ENCODE peak calls at places on chromosomes 16 and 17, in eight cellular contexts. S, Q, A, Y, B, L, E and P are unnamed samples.

GRCh38 chr17:11999715-12000114 is 2.4 kb upstream of the ZNF18 start:
- DNase-seq in L (no peak), Y (no peak), B (no peak), S (no peak), E (no peak), Q (no peak), A (peak; percentile 63), P (no peak)

GRCh38 chr17:8918811-8919210 is 46.7 kb downstream of the PIK3R5 start:
- DNase-seq in L (no peak), S (peak; percentile 11), Y (no peak), A (peak; percentile 49), E (no peak), Q (no peak), B (no peak), P (peak; percentile 9)

GRCh38 chr17:75130632-75131277 is 787 bp downstream of the NT5C start:
- DNase-seq in A (peak; percentile 59), L (peak; percentile 24), B (peak; percentile 67), Y (peak; percentile 84), E (no peak), Q (peak; percentile 58), S (peak; percentile 73), P (peak; percentile 75)

GRCh38 chr17:10628756-10629155 is 28.4 kb downstream of the MYH3 start:
- DNase-seq in A (no peak), S (no peak), Y (peak; percentile 43), Q (no peak), B (no peak), L (no peak), E (no peak), P (no peak)

GRCh38 chr16:59696495-59696894 is 962.4 kb upstream of the GOT2 start:
- DNase-seq in Q (no peak), Y (no peak), L (no peak), E (no peak), S (no peak), A (no peak), B (no peak), P (no peak)

GRCh38 chr17:43536236-43537088 is 9.7 kb downstream of the ETV4 start:
- DNase-seq in L (no peak), Y (peak; percentile 35), E (no peak), B (no peak), A (peak; percentile 94), S (peak; percentile 43), Q (peak; percentile 71), P (peak; percentile 87)

GRCh38 chr17:45143767-45144198 is 4.5 kb upstream of the HEXIM1 start:
- DNase-seq in L (peak; percentile 88), A (peak; percentile 85), E (no peak), Y (peak; percentile 56), B (peak; percentile 96), Q (peak; percentile 80), S (no peak), P (peak; percentile 85)

GRCh38 chr17:61076649-61077048 is 323.0 kb upstream of the TBX2 start:
- DNase-seq in A (peak; percentile 60), S (no peak), B (no peak), L (no peak), E (no peak), Q (peak; percentile 32), Y (no peak), P (peak; percentile 42)

GRCh38 chr16:12646490-12647274 is 157.0 kb downstream of the CPPED1 start:
- DNase-seq in Y (peak; percentile 34), B (no peak), S (no peak), E (no peak), Q (no peak), A (no peak), L (no peak), P (peak; percentile 3)

DNA sequence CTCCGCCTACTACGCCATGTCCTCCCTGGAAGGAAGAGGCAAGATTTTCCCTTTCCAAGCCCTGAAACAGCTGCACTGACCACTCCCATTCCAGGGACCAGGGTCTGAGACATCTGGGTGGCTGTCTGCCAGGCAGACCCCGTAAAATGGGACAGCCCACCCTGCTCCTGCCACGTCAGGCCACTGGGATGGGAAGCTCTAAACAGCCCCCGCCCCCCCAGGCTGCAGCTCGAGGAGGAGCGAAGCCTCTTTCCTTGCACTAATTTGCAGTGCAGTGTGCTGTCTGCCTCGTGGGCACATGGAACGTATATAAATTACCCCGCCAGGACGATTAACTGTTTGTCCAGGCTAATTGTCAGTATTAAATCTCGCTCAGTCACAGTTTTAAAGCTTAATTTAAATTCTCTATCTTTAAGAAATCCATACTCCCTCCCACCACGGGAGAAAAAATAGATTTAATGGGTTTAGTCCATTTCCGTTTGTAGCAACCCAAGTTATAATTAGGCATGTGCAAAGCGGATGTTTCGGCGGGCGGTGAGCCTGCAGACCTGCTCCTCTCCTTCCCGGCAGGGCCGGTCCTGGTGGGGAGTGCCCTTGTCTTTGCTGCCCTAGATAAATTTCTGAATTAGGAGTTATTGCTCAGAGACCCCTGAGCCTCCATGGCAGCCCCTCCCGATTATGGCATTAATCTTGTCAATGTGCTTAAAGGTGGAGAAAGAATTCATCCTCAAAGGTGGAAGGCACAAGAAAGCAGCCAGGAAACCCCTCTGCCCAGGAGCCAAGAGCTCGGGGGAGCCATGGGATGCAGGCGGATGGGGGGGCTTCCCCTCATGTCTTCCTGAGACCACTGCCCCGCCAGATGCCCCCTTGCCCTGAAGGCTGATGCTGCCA is 268.0 kb upstream of the TNRC6C start:
- DNase-seq in A (no peak), Y (no peak), E (no peak), Q (no peak), B (peak; percentile 65), L (peak; percentile 28), S (peak; percentile 7), P (no peak)
- H3K4me3 ChIP-seq in A (no peak overlapping the region), Y (no peak overlapping the region), E (no peak overlapping the region), Q (peak overlapping the region; percentile 19), B (peak overlapping the region; percentile 2), L (peak overlapping the region; percentile 25), S (no peak overlapping the region), P (no peak overlapping the region)

GRCh38 chr17:1890758-1891450 is 61.1 kb downstream of the RPA1 start:
- DNase-seq in A (no peak), B (no peak), L (no peak), E (no peak), Q (no peak), S (no peak), Y (no peak), P (peak; percentile 13)
- TF ChIP-seq CTCF in A (no peak), B (no peak), L (no peak), E (no peak), Q (no peak), S (no peak), Y (no peak), P (no peak)

DNA sequence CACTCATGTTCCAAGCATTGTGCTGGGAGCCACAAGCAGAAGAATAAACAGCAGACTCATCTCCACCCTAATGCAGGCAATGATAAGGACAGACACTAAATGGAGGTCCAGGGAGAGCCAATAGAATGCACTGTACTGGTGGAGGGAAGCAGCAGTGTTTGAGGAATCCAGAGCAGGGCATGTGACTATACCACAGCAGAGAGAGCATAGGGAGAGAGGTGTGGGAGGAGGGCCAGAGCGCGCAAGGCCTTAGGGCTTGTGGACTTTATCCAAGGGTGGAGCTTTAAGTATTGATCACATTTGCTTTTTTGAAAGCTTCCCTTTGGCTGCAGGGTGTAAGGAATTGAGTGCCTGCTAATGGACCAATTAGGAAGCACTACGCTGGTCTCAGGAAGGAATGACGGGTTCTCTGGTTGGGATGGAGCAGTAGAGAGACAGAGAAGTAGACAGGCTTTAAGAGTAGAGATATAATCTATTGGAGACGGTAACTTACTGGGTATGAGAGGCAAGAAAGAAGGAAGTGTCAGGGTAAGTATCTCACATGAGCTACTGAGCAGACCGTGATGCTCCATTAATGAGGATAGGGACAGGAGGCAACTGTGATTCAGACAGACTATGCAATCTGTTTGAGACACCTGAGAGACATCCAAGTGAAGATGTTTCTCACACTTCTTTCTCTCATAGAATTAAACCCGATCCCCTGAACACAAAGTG is 82.2 kb downstream of the MYO1D start:
- DNase-seq in Y (peak; percentile 85), B (no peak), E (no peak), L (no peak), S (no peak), A (no peak), Q (no peak), P (peak; percentile 21)
- H3K4me3 ChIP-seq in Y (no peak overlapping the region), B (no peak overlapping the region), E (no peak overlapping the region), L (no peak overlapping the region), S (no peak overlapping the region), A (no peak overlapping the region), Q (no peak overlapping the region), P (no peak overlapping the region)

DNA sequence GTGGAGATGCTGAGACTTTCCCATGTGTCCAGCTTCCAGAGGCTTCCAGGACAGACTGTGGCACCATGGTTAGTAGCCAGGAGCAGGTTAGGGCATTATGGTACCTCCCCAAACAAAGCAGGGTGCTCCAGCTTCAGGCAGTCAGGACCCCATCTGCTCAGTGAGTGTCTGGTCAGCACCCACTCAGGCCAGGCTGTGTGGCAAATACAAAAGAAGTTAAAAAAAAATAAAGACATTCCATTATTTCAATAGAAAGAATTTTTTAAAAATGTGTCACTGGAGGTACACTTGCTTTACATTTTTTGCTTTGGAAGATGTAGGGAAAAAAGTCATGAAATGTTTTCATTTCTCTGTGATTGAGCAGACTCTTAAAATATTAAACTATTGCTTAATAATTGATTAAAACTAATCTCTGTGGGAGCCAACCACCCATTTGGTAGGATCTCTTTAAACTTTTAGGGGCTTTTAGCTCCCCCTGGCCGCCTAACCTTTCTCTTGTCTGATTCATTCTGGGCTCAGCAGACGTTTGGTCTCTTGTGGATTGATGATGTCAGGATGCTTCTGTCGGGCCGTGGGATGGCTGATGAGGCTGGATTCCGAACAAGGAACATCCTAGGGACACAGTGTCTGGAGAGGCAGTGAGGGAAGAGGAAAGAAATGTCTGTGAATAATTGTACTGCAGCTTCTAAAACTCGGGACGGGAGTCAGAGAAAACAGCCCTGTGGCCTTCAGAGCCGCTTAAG is 28.4 kb upstream of the NPTX1 start:
- DNase-seq in B (no peak), Y (no peak), S (no peak), Q (peak; percentile 85), E (no peak), A (peak; percentile 95), L (no peak), P (peak; percentile 66)
- TF ChIP-seq CTCF in B (no peak), Y (no peak), S (no peak), Q (peak; percentile 28), E (no peak), A (peak; percentile 16), L (no peak), P (peak; percentile 20)

GRCh38 chr16:76500006-76500405 is 222.8 kb downstream of the CNTNAP4 start:
- DNase-seq in S (no peak), A (no peak), Q (no peak), E (no peak), B (no peak), L (no peak), Y (no peak), P (no peak)
- H3K4me3 ChIP-seq in S (no peak overlapping the region), A (no peak overlapping the region), Q (no peak overlapping the region), E (no peak overlapping the region), B (no peak overlapping the region), L (no peak overlapping the region), Y (no peak overlapping the region), P (no peak overlapping the region)

GRCh38 chr16:81937305-81938038 is 73.8 kb downstream of the SDR42E1 start:
- DNase-seq in L (no peak), Q (no peak), E (no peak), B (no peak), A (peak; percentile 65), S (no peak), Y (no peak), P (peak; percentile 32)

GRCh38 chr16:81945665-81946064 is 65.6 kb downstream of the SDR42E1 start:
- DNase-seq in Q (peak; percentile 12), E (no peak), Y (no peak), S (no peak), L (no peak), B (no peak), A (peak; percentile 56), P (peak; percentile 27)

GRCh38 chr16:81938331-81939163 is 72.7 kb downstream of the SDR42E1 start:
- DNase-seq in Y (no peak), Q (no peak), E (no peak), L (no peak), A (no peak), B (no peak), S (no peak), P (no peak)

GRCh38 chr16:81939164-81940067 is 71.9 kb downstream of the SDR42E1 start:
- DNase-seq in B (no peak), S (no peak), L (no peak), Q (no peak), A (no peak), Y (peak; percentile 22), E (no peak), P (no peak)

GRCh38 chr16:81940781-81941560 is 70.3 kb downstream of the SDR42E1 start:
- DNase-seq in B (no peak), L (no peak), A (peak; percentile 77), E (no peak), S (peak; percentile 63), Y (peak; percentile 43), Q (peak; percentile 64), P (peak; percentile 81)
- TF ChIP-seq CTCF in B (peak; percentile 20), L (peak; percentile 45), A (peak; percentile 43), E (no peak), S (peak; percentile 73), Y (peak; percentile 45), Q (peak; percentile 60), P (peak; percentile 55)